ENCODE peak calls at places on chromosome 5, in nine cellular contexts. G is neuronal stem cell, L is IMR-90, O is cardiac fibroblast, A is heart right ventricle, F is H7, S is prostate gland, Z is fibroblast of lung, M is tibial nerve. D is an unnamed sample.

GRCh38 chr5:152271420-152271819 is 133.7 kb downstream of the NMUR2 start:
- DNase-seq in G (peak), L (no peak), O (no peak), A (peak), F (peak), S (no peak), Z (no peak), M (no peak), D (peak)

GRCh38 chr5:76561959-76562358 is 61.2 kb downstream of the F2RL2 start:
- DNase-seq in G (no peak), L (no peak), O (no peak), A (no peak), F (no peak), S (no peak), Z (no peak), M (no peak), D (no peak)

GRCh38 chr5:82352146-82352791 is 74.1 kb upstream of the RPS23 start:
- DNase-seq in G (no peak), L (peak), O (peak), A (no peak), F (no peak), S (no peak), Z (no peak), M (no peak), D (no peak)

GRCh38 chr5:42894057-42894456 is 82.4 kb upstream of the SELENOP start:
- DNase-seq in G (no peak), L (no peak), O (no peak), A (no peak), F (peak), S (no peak), Z (no peak), M (no peak), D (no peak)

GRCh38 chr5:168155585-168155984 is 135.9 kb upstream of the WWC1 start:
- DNase-seq in G (no peak), L (no peak), O (no peak), A (no peak), F (no peak), S (no peak), Z (no peak), M (no peak), D (no peak)

GRCh38 chr5:12526113-12526512 is 621.9 kb upstream of the CTNND2 start:
- DNase-seq in G (no peak), L (no peak), O (no peak), A (no peak), F (no peak), S (no peak), Z (no peak), M (no peak), D (no peak)

GRCh38 chr5:1516615-1517601 is 6.9 kb downstream of the LPCAT1 start:
- DNase-seq in G (no peak), L (peak), O (peak), A (no peak), F (peak), S (no peak), Z (peak), M (no peak), D (no peak)

GRCh38 chr5:122077451-122078115 is 476 bp downstream of the LOX start:
- DNase-seq in G (peak), L (no peak), O (peak), A (no peak), F (peak), S (peak), Z (no peak), M (no peak), D (no peak)

GRCh38 chr5:180646963-180647305 is 2.5 kb downstream of the FLT4 start:
- DNase-seq in G (no peak), L (no peak), O (no peak), A (no peak), F (peak), S (no peak), Z (no peak), M (no peak), D (no peak)

GRCh38 chr5:20538341-20538740 is 550.3 kb upstream of the CDH18 start:
- DNase-seq in G (no peak), L (no peak), O (no peak), A (no peak), F (no peak), S (no peak), Z (no peak), M (no peak), D (no peak)

GRCh38 chr5:33441241-33441844 is 578 bp downstream of the TARS1 start:
- DNase-seq in G (no peak), L (peak), O (peak), A (no peak), F (no peak), S (peak), Z (peak), M (peak), D (no peak)

GRCh38 chr5:104573979-104574709 is 1011.6 kb upstream of the NUDT12 start:
- DNase-seq in G (no peak), L (no peak), O (no peak), A (no peak), F (no peak), S (no peak), Z (no peak), M (no peak), D (no peak)

GRCh38 chr5:59685806-59686205 is 207.7 kb downstream of the PDE4D start:
- DNase-seq in G (no peak), L (peak), O (peak), A (no peak), F (no peak), S (no peak), Z (peak), M (no peak), D (no peak)

GRCh38 chr5:87268970-87269377 is 1.3 kb downstream of the RASA1 start:
- DNase-seq in G (no peak), L (no peak), O (no peak), A (no peak), F (no peak), S (no peak), Z (no peak), M (no peak), D (no peak)

GRCh38 chr5:53479656-53480473 is 564 bp upstream of the FST start:
- DNase-seq in G (peak), L (peak), O (peak), A (peak), F (peak), S (peak), Z (peak), M (peak), D (no peak)

GRCh38 chr5:64096771-64097170 is 68.9 kb upstream of the RNF180 start:
- DNase-seq in G (no peak), L (no peak), O (no peak), A (no peak), F (no peak), S (no peak), Z (no peak), M (no peak), D (no peak)

GRCh38 chr5:34991486-34992238 is 56.1 kb downstream of the AGXT2 start:
- DNase-seq in G (no peak), L (peak), O (peak), A (no peak), F (no peak), S (no peak), Z (peak), M (no peak), D (no peak)

GRCh38 chr5:147481376-147481775 is 28.5 kb downstream of the DPYSL3 start:
- DNase-seq in G (no peak), L (peak), O (peak), A (no peak), F (no peak), S (no peak), Z (peak), M (no peak), D (no peak)

GRCh38 chr5:75558221-75558620 is 46.5 kb downstream of the POLK start:
- DNase-seq in G (no peak), L (no peak), O (no peak), A (no peak), F (no peak), S (no peak), Z (no peak), M (no peak), D (no peak)

GRCh38 chr5:72288923-72289322 is 31.1 kb downstream of the MRPS27 start:
- DNase-seq in G (no peak), L (no peak), O (no peak), A (peak), F (no peak), S (no peak), Z (no peak), M (no peak), D (no peak)

DNA sequence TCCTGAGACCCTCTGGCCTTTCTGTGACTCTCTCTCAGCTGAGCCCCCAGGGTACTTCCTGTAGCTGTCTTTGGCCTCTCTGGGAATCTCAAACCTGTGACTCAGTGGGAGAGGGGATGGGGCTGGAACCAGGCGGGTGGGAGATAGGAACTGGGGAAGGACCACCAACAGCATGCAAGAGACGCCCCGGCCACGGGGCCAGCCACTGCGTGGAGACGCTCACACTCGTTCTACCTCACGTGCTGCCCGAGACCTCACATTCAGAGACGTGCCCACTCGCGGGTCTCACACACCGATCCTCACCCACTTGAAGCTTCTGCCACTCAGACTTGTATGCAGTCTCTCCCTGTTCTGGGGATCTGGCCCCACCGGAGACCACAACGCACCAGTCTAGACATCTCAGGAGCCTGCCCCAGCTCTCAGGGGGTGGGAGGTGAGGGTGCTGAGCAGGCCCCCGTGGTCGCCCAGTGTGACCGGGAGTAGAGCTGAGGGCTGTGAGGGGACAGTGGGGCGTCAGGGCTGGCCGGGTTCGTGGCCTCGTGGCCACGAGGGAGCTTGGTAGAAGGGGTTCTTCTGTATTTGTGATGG is 13.8 kb downstream of the GPRIN1 start:
- DNase-seq in G (no peak), L (no peak), O (no peak), A (no peak), F (no peak), S (no peak), Z (no peak), M (no peak), D (no peak)
- H3K4me3 ChIP-seq in G (no peak), L (no peak), O (no peak), A (peak), F (no peak), S (no peak), Z (no peak), M (no peak), D (peak)

DNA sequence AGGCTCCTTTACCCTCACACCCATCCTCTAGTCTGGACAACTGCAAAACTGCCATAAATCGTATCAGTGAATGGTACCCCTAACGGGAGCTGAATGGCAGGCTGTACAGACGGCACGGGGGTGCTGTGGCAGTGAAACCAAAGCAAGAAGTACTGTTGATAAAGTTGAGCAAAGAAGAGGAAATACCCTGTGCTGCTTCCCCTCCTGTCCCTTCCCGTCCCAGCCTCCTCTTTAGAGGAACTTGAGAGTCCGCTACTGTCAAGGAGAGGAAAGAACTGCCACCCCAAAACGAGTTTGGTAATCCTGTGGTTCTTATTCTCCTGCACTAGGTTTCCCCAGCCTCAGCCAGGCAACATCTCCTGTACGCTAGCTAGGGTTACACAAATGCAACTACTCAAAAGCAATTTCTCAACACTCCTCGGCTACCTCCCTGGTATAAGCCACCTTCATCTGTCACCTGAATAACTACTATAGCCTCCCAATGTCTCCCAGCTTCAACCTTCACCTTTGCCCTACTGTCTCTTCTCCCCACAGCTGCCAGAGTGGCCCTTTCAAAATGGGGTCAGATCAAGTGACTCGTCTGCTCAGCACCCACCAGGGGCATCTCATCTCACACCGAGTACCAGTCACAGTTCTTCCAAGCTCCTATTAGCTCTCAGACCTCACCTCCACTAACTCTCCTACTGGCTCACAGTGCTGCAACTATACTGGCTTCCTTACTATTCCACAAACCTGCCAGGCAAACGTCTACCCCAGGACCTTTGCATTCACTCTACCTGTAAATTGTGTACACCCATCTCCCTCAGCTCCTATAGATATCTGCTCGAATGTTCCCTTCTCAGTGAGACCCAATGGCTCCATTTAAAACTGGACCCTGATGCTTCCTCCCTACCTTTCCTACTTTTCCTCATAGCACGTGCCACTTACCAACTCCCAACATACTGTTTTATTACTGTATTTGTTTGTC is 4.1 kb downstream of the GLRX start:
- DNase-seq in G (no peak), L (no peak), O (no peak), A (no peak), F (no peak), S (no peak), Z (no peak), M (no peak), D (no peak)
- H3K4me3 ChIP-seq in G (no peak), L (peak), O (peak), A (peak), F (no peak), S (no peak), Z (peak), M (no peak), D (no peak)

GRCh38 chr5:37838152-37838932 is 1.5 kb downstream of the GDNF start:
- DNase-seq in G (no peak), L (peak), O (peak), A (no peak), F (peak), S (no peak), Z (no peak), M (no peak), D (no peak)
- H3K4me3 ChIP-seq in G (no peak), L (peak), O (peak), A (peak), F (peak), S (peak), Z (peak), M (peak), D (peak)

DNA sequence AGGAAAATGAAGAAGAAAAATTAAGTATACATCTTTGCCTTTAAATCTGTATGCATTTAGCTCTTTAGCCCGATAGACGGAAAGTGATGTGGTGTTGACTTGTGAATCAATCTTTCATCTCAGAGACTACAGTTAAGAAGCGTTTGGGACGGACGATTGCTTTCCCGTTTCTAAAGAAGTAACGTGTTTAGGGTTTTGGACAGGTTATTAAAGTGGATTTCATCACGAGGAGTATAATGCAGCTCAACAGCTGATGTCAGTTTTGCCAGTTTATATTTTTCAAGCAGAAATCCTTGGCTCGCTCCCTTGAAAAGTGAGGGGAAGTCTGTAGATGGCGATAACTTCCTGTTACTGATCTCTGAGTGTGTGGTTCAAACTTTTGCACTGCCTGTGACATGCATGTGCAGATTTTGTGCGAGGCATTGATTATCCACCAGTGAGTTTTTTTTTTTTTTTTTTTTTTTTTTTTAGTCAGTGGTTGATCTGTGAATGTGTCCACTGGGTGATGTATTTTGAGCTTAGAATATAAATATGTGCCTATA is 1.1 kb downstream of the ADCY2 start:
- DNase-seq in G (no peak), L (no peak), O (no peak), A (no peak), F (no peak), S (no peak), Z (no peak), M (peak), D (no peak)
- H3K4me3 ChIP-seq in G (peak), L (no peak), O (no peak), A (peak), F (peak), S (peak), Z (no peak), M (peak), D (no peak)

GRCh38 chr5:176980818-176981217 is 25.8 kb downstream of the UIMC1 start:
- DNase-seq in G (no peak), L (no peak), O (no peak), A (no peak), F (no peak), S (no peak), Z (no peak), M (no peak), D (no peak)

GRCh38 chr5:176986280-176986679 is 20.3 kb downstream of the UIMC1 start:
- DNase-seq in G (no peak), L (no peak), O (no peak), A (no peak), F (no peak), S (no peak), Z (no peak), M (no peak), D (no peak)

GRCh38 chr5:176979669-176980068 is 26.9 kb downstream of the UIMC1 start:
- DNase-seq in G (no peak), L (no peak), O (no peak), A (no peak), F (no peak), S (no peak), Z (no peak), M (no peak), D (no peak)

GRCh38 chr5:176987583-176987982 is 19.0 kb downstream of the UIMC1 start:
- DNase-seq in G (no peak), L (no peak), O (no peak), A (no peak), F (no peak), S (no peak), Z (no peak), M (no peak), D (no peak)

DNA sequence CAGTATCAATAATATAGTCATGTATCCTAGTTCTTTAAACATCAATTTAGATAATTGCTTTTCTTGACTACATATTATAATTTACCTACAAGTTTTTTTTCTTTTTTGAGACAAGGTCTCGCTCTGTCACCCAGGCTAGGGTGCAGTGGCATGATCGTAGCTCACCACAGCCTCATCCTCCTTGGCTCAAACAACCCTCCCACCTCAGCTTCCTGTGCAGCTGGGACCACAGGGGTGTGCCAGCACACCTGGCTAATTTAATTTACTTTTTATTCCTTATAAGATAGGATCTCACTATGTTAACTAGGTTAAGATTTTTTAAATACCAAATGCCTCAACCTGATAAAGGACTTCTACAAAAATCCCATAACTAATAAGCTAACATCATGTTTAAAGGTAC is 21.1 kb downstream of the UIMC1 start:
- DNase-seq in G (no peak), L (no peak), O (no peak), A (no peak), F (no peak), S (no peak), Z (no peak), M (no peak), D (peak)
- H3K4me3 ChIP-seq in G (no peak), L (no peak), O (no peak), A (no peak), F (no peak), S (no peak), Z (no peak), M (no peak), D (no peak)

GRCh38 chr5:51386916-51387853 is 3.9 kb downstream of the ISL1 start:
- DNase-seq in G (peak), L (no peak), O (no peak), A (no peak), F (peak), S (no peak), Z (no peak), M (no peak), D (no peak)
- H3K4me3 ChIP-seq in G (no peak), L (peak), O (no peak), A (no peak), F (peak), S (peak), Z (no peak), M (peak), D (no peak)